ENCODE peak calls at places on chromosomes 1 and 21, in five cellular contexts. V is AG04450, J is IMR-90, C is A673, D is transverse colon. H is an unnamed sample.

GRCh38 chr21:18902641-18903040 is 499.1 kb upstream of the TMPRSS15 start:
- DNase-seq in V (no peak), J (no peak), C (no peak), D (no peak), H (no peak)

GRCh38 chr1:4675454-4676186 is 21.2 kb downstream of the AJAP1 start:
- DNase-seq in V (no peak), J (no peak), C (no peak), D (no peak), H (no peak)

GRCh38 chr1:175338447-175339135 is 146.0 kb upstream of the KIAA0040 start:
- DNase-seq in V (no peak), J (no peak), C (peak), D (peak), H (no peak)

GRCh38 chr1:108154323-108154722 is 45.8 kb downstream of the SLC25A24 start:
- DNase-seq in V (no peak), J (peak), C (no peak), D (no peak), H (no peak)

GRCh38 chr1:230566481-230566880 is 75.8 kb upstream of the COG2 start:
- DNase-seq in V (no peak), J (no peak), C (no peak), D (no peak), H (no peak)

GRCh38 chr1:218350022-218350525 is 4.9 kb downstream of the TGFB2 start:
- DNase-seq in V (no peak), J (no peak), C (no peak), D (no peak), H (no peak)

GRCh38 chr1:84168783-84169182 is 24.7 kb downstream of the PRKACB start:
- DNase-seq in V (no peak), J (no peak), C (no peak), D (no peak), H (no peak)

GRCh38 chr1:209229494-209230059 is 353.9 kb upstream of the CAMK1G start:
- DNase-seq in V (no peak), J (no peak), C (no peak), D (no peak), H (no peak)

GRCh38 chr1:169326644-169327316 is 40.8 kb downstream of the NME7 start:
- DNase-seq in V (no peak), J (peak), C (no peak), D (no peak), H (no peak)

GRCh38 chr1:162373541-162374375 is 2.9 kb downstream of the SPATA46 start:
- DNase-seq in V (no peak), J (peak), C (no peak), D (no peak), H (no peak)

GRCh38 chr1:54894271-54894670 is 7.3 kb upstream of the DHCR24 start:
- DNase-seq in V (no peak), J (no peak), C (no peak), D (no peak), H (no peak)

GRCh38 chr1:33682371-33682770 is 181.5 kb upstream of the HMGB4 start:
- DNase-seq in V (no peak), J (no peak), C (no peak), D (no peak), H (no peak)

GRCh38 chr1:26471498-26472329 is 526 bp upstream of the HMGN2 start:
- DNase-seq in V (peak), J (peak), C (peak), D (peak), H (no peak)

GRCh38 chr1:44808938-44809917 is 905 bp downstream of the BTBD19 start:
- DNase-seq in V (no peak), J (peak), C (peak), D (peak), H (no peak)

GRCh38 chr1:91569411-91570104 is 68.9 kb downstream of the CDC7 start:
- DNase-seq in V (peak), J (peak), C (peak), D (peak), H (peak)

GRCh38 chr1:33289858-33290154 is 31.1 kb downstream of the A3GALT2 start:
- DNase-seq in V (no peak), J (no peak), C (no peak), D (no peak), H (no peak)

GRCh38 chr1:1173061-1173792 is 453 bp upstream of the TTLL10 start:
- DNase-seq in V (no peak), J (no peak), C (no peak), D (no peak), H (no peak)

GRCh38 chr1:152107289-152107983 is 7.8 kb downstream of the TCHH start:
- DNase-seq in V (no peak), J (no peak), C (peak), D (no peak), H (no peak)

GRCh38 chr1:54679706-54680105 is 36.0 kb upstream of the TTC4 start:
- DNase-seq in V (no peak), J (no peak), C (no peak), D (no peak), H (no peak)

GRCh38 chr1:58862728-58863385 is 79.0 kb upstream of the JUN start:
- DNase-seq in V (no peak), J (no peak), C (peak), D (no peak), H (no peak)

GRCh38 chr1:198179556-198179981 is 22.8 kb downstream of the NEK7 start:
- DNase-seq in V (no peak), J (peak), C (no peak), D (no peak), H (no peak)

GRCh38 chr1:37476460-37477197 is 2.2 kb downstream of the ZC3H12A start:
- DNase-seq in V (no peak), J (peak), C (no peak), D (peak), H (peak)

GRCh38 chr1:64505944-64506658 is 36.2 kb downstream of the CACHD1 start:
- DNase-seq in V (no peak), J (no peak), C (no peak), D (peak), H (no peak)

GRCh38 chr1:68205794-68206358 is 26.4 kb downstream of the WLS start:
- DNase-seq in V (no peak), J (no peak), C (no peak), D (no peak), H (no peak)

GRCh38 chr1:235791532-235792060 is 75.1 kb downstream of the LYST start:
- DNase-seq in V (no peak), J (no peak), C (no peak), D (peak), H (no peak)

GRCh38 chr1:56535362-56535761 is 44.0 kb downstream of the PLPP3 start:
- DNase-seq in V (no peak), J (no peak), C (no peak), D (no peak), H (no peak)

GRCh38 chr1:66285618-66286270 is 248.2 kb upstream of the SGIP1 start:
- DNase-seq in V (no peak), J (no peak), C (no peak), D (no peak), H (no peak)

GRCh38 chr21:42694751-42695150 is 41.3 kb downstream of the PDE9A start:
- DNase-seq in V (no peak), J (no peak), C (no peak), D (no peak), H (no peak)

GRCh38 chr1:212607924-212608208 is 695 bp upstream of the ATF3 start:
- DNase-seq in V (no peak), J (no peak), C (no peak), D (no peak), H (no peak)

GRCh38 chr1:212605441-212605976 is 3.1 kb upstream of the ATF3 start:
- DNase-seq in V (no peak), J (no peak), C (peak), D (no peak), H (no peak)

GRCh38 chr1:212606734-212607205 is 1.8 kb upstream of the ATF3 start:
- DNase-seq in V (no peak), J (no peak), C (peak), D (peak), H (no peak)

GRCh38 chr1:212607206-212607923 is 1.2 kb upstream of the ATF3 start:
- DNase-seq in V (no peak), J (no peak), C (no peak), D (peak), H (no peak)

GRCh38 chr1:212606042-212606733 is 2.4 kb upstream of the ATF3 start:
- DNase-seq in V (no peak), J (no peak), C (peak), D (no peak), H (no peak)
- H3K4me3 ChIP-seq in V (no peak), J (no peak), C (peak), D (no peak), H (no peak)

GRCh38 chr1:41794031-41794430 is 124.7 kb downstream of the HIVEP3 start:
- DNase-seq in V (no peak), J (no peak), C (peak), D (no peak), H (no peak)

GRCh38 chr1:41799205-41799604 is 119.5 kb downstream of the HIVEP3 start:
- DNase-seq in V (no peak), J (no peak), C (no peak), D (no peak), H (no peak)

GRCh38 chr1:41792485-41792770 is 126.3 kb downstream of the HIVEP3 start:
- DNase-seq in V (no peak), J (no peak), C (no peak), D (no peak), H (no peak)

GRCh38 chr1:41791667-41792484 is 126.8 kb downstream of the HIVEP3 start:
- DNase-seq in V (no peak), J (no peak), C (no peak), D (no peak), H (no peak)

DNA sequence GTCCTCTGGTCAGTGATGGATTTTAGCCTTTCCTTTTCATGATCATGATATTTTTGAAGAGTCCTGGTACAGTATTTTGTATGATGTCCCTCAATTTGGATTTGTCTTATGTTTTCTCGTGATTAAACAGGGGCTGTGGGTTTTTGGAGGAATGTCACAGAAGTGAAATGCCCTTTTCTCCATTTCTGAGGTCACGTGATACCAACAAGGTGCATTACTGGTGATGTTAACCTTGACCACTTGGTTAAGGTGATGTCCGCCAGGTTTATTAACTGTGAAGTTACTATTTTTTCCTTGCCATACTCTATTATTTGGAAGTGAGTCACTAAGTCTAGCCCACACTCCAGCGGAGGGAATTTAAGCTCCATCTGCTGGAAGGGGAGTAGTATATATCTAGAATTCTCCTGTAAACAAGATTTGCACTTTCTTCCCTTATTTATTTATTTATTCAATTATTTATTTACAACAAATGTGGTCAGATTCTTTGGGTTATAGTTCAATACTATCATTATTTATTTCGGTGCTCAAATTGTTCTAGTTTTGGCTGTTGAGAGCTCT is 123.4 kb downstream of the HIVEP3 start:
- DNase-seq in V (no peak), J (peak), C (peak), D (no peak), H (no peak)
- TF ChIP-seq CTCF in V (peak), J (peak), C (peak), D (no peak), H (peak)

DNA sequence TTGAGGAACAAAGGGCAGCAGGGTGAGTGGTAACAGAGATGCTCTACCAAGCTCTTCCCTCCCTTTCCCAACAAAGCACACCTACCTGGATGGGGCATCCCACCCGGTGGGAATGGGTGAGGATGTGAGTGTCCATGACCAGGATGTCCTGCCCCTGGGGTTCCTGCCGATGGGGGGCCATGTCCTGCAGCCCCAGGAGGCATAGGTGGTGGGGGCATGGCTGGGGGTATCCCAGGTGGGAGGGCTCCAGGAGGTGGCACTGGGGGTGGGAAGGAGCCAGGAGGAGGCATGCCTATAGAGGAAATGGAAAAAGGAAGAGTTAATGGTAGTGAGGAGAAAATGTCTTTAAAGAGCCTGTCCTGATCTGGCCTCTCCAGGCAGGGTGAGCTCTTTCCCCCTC is 1.9 kb downstream of the SF3B4 start:
- DNase-seq in V (no peak), J (no peak), C (no peak), D (no peak), H (no peak)
- H3K4me3 ChIP-seq in V (no peak), J (no peak), C (no peak), D (no peak), H (no peak)

DNA sequence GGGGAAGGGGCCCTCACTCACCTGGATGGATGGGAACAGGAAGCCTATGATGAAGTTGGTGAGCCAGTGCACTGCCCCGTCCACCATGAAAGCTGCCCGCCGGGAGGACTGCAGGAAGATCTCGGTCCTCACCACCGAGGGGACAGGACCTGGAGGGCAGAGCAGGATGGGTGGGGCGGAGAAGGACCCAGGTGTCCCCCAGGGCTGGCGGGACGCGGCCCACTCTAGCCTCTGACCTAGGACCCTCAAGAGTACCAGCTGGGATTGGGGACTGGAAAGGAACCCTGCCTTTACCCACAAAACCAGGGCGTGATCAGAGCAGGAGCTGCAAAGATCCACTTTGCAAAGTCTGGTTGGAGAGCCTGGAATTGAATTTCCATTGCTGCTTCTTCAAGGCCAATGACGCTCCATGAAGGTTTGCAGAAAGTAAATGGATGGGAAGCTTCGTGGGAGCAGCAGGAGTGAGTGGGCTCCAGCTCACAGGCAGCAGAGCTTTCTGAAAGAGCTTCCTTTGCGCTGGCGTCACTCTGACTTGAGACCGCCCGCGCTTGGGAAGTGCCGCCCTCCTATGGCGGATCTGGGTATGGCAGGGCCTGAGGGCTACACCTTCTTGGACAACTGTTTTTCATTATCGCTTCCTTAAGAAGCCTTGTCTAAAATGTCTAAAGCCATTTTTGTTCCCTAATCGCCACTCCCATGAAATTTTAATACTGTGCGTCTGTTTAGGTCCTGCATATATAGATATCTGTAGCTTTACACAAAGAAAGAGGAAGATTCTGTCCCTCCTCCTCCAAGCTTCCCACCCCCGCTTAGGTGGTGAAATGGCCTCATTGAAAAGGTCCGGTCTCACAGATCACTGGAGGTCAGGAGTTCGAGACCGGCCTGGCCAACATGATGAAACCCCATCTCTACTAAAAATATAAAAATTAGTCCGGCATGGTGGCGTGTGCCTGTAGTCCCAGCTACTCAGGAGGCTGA is 21.2 kb downstream of the SLC2A7 start:
- DNase-seq in V (peak), J (peak), C (peak), D (peak), H (peak)
- TF ChIP-seq CTCF in V (peak), J (peak), C (peak), D (peak), H (peak)

GRCh38 chr21:37000381-37000780 is 6.1 kb upstream of the RIPPLY3 start:
- DNase-seq in V (no peak), J (no peak), C (no peak), D (no peak), H (no peak)

GRCh38 chr21:36994501-36995189 is 11.9 kb upstream of the RIPPLY3 start:
- DNase-seq in V (no peak), J (no peak), C (no peak), D (no peak), H (no peak)

GRCh38 chr21:37001446-37001845 is 5.1 kb upstream of the RIPPLY3 start:
- DNase-seq in V (no peak), J (no peak), C (peak), D (no peak), H (no peak)

DNA sequence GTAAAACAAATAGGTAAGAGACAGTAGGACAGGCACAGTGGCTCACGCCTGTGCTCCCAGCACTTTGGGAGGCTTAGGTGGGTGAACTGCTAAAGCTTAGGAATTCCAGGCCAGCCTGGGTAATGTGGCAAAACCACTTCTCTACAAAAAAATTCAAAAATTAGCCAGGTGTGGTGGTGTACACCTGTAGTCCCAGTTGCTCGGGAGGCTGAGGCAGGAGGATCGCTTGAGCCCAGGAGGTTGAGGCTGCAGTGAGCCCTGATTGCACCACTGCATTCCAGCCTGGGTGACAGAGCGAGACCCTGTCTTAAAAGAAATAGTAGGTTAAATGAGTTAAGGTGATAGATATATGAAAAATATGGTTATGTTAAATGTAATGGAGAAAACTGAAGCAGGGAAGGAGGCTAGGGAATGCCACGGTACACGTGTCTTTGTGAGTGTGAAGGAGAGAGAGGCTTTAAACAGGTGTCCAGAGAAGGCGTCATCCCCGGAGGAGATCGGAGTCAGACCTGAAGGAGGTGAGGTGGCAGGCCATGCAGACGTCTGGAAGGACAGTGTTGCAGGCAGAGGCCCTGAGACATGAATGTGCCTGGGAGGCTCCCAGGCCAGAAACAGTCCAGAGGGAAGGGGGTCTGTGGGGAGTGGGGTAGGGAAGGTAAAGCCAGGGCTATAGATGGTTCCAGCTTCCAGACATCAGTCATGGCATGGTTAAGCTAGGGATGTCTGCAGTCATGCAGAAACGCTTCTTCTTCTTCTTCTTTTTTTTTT is 7.2 kb upstream of the RIPPLY3 start:
- DNase-seq in V (no peak), J (no peak), C (no peak), D (no peak), H (no peak)
- H3K4me3 ChIP-seq in V (no peak), J (no peak), C (no peak), D (no peak), H (no peak)

DNA sequence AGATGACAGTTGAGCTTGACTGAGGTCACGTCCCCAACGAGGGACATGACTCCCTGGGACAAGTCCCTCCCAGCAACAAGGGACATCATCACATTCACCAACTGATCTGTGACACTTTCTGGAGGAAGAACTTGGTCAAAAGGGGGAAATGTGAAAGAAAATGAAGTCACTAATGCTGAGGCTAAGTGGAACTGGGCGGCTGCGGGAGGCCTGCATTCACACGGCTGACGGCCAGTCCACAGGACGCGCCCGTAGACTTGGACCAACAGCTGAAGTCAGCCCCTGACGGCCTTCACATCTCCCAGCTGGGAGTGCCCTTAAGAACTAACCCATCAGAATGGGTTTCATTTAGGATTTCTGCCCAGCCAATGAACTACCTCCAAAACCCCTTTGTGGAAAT is 26.6 kb downstream of the POFUT2 start:
- DNase-seq in V (no peak), J (no peak), C (no peak), D (no peak), H (no peak)
- TF ChIP-seq CTCF in V (no peak), J (no peak), C (no peak), D (no peak), H (no peak)

DNA sequence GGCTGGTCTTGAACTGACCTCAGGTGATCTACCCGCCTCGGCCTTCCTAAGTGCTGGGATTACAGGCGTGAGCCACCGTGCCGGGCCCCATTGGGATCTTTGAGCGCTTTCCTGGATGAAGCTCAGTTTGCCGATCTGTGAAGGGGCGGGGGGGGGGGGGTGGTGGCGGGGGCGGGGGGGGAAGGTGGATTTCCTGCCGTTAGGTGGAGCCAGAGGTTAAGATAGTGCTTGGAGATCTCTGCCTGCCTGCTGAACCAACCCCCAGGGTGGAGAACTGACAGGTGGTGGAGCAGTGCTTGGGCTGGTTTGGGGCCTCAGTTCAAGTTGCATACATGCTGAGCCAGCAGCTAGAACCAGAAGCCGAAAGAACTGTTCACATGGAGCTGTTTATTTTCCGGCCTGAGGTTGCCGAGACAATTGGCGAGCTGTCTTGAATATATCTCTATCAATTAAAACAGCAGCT is 1.7 kb downstream of the TMCC2 start:
- DNase-seq in V (no peak), J (peak), C (peak), D (peak), H (no peak)
- H3K4me3 ChIP-seq in V (peak), J (peak), C (peak), D (peak), H (peak)

GRCh38 chr1:75693551-75693950 is 31.0 kb upstream of the ACADM start:
- DNase-seq in V (no peak), J (no peak), C (no peak), D (no peak), H (no peak)
- TF ChIP-seq CTCF in V (no peak), J (no peak), C (no peak), D (no peak), H (no peak)

GRCh38 chr1:42953182-42954180 is 5.2 kb downstream of the SLC2A1 start:
- DNase-seq in V (no peak), J (no peak), C (no peak), D (no peak), H (no peak)
- H3K4me3 ChIP-seq in V (no peak), J (no peak), C (no peak), D (no peak), H (no peak)

H was measured in AG09309.